ENCODE peak calls at places on chromosomes 7 and 10, in eight cellular contexts. H, C, I, W, M, Y, L and V are unnamed samples.

GRCh38 chr10:49304137-49304536 is 5.2 kb downstream of the C10orf71 start:
- DNase-seq in H (no peak), L (no peak), Y (no peak), C (no peak), I (no peak), M (no peak), W (no peak), V (no peak)

GRCh38 chr7:138097064-138097741 is 20.9 kb downstream of the AKR1D1 start:
- DNase-seq in W (peak; percentile 13), H (peak; percentile 23), Y (no peak), M (no peak), I (peak; percentile 8), C (no peak), L (no peak), V (no peak)

GRCh38 chr7:518630-519428 is 817 bp downstream of the PDGFA start:
- DNase-seq in I (no peak), C (no peak), Y (peak; percentile 38), M (peak; percentile 66), L (peak; percentile 52), H (peak; percentile 89), W (peak; percentile 89), V (peak; percentile 82)

GRCh38 chr7:20331231-20331880 is 656 bp downstream of the ITGB8 start:
- DNase-seq in C (peak; percentile 87), H (peak; percentile 61), W (peak; percentile 88), M (peak; percentile 74), Y (no peak), I (peak; percentile 31), L (peak; percentile 62), V (no peak)

GRCh38 chr7:91162415-91162814 is 101.8 kb upstream of the FZD1 start:
- DNase-seq in Y (no peak), I (no peak), M (no peak), H (no peak), W (no peak), L (no peak), C (no peak), V (no peak)

GRCh38 chr7:79386688-79387422 is 66.6 kb downstream of the MAGI2 start:
- DNase-seq in L (no peak), C (no peak), Y (no peak), M (no peak), I (no peak), W (no peak), H (no peak), V (no peak)

GRCh38 chr10:51010977-51011376 is 63.3 kb upstream of the PRKG1 start:
- DNase-seq in H (no peak), Y (no peak), M (peak; percentile 8), C (no peak), W (peak; percentile 16), L (no peak), I (peak; percentile 47), V (no peak)

GRCh38 chr10:78760463-78761240 is 308.1 kb upstream of the ZMIZ1 start:
- DNase-seq in W (no peak), Y (no peak), H (no peak), L (no peak), M (no peak), C (peak; percentile 70), I (peak; percentile 11), V (no peak)

GRCh38 chr10:98349508-98349922 is 65.5 kb downstream of the PYROXD2 start:
- DNase-seq in H (peak; percentile 34), M (no peak), W (no peak), Y (no peak), C (no peak), L (no peak), I (peak; percentile 72), V (peak; percentile 97)

GRCh38 chr7:28407643-28408042 is 4.7 kb upstream of the CREB5 start:
- DNase-seq in M (no peak), Y (no peak), W (no peak), H (peak; percentile 28), I (no peak), C (no peak), L (no peak), V (peak; percentile 34)

GRCh38 chr7:138876326-138876725 is 78.3 kb upstream of the ATP6V0A4 start:
- DNase-seq in I (no peak), H (no peak), L (no peak), Y (no peak), M (no peak), W (no peak), C (no peak), V (no peak)

GRCh38 chr10:44045020-44045419 is 339.9 kb downstream of the CXCL12 start:
- DNase-seq in W (no peak), M (no peak), I (no peak), Y (no peak), L (no peak), H (no peak), C (no peak), V (no peak)

GRCh38 chr7:111842489-111842888 is 280.2 kb upstream of the IMMP2L start:
- DNase-seq in I (no peak), Y (no peak), C (no peak), W (no peak), H (no peak), L (no peak), M (no peak), V (no peak)

GRCh38 chr7:43693687-43694398 is 35.5 kb downstream of the COA1 start:
- DNase-seq in Y (no peak), L (no peak), C (no peak), W (no peak), M (no peak), I (no peak), H (no peak), V (peak; percentile 59)